ENCODE peak calls at places on chromosomes 16 and 17, in nine cellular contexts. One of them, this sample, is unnamed.

GRCh38 chr17:81025065-81025751 is 9.7 kb upstream of the BAIAP2 start:
- DNase-seq in NCI-H187: no peak
- DNase-seq in activated T-cell treated with anti-CD3 and anti-CD28 coated beads, Interleukin-2, amount 50 U/mL, for 72 hours: no peak
- DNase-seq in mesenteric fat pad: no peak
- DNase-seq in GM12865: no peak
- DNase-seq in OCI-M1: no peak
- DNase-seq in sigmoid colon: peak; percentile 72
- DNase-seq in lung microvascular endothelial cell: no peak
- DNase-seq in aorta: peak; percentile 52
- DNase-seq in this sample: no peak

GRCh38 chr17:64411999-64412771 is 21.5 kb upstream of the PECAM1 start:
- DNase-seq in GM12865: no peak
- DNase-seq in sigmoid colon: peak; percentile 80
- DNase-seq in OCI-M1: peak; percentile 20
- DNase-seq in mesenteric fat pad: no peak
- DNase-seq in NCI-H187: no peak
- DNase-seq in aorta: peak; percentile 84
- DNase-seq in lung microvascular endothelial cell: peak; percentile 63
- DNase-seq in activated T-cell treated with anti-CD3 and anti-CD28 coated beads, Interleukin-2, amount 50 U/mL, for 72 hours: no peak
- DNase-seq in this sample: no peak

GRCh38 chr16:67431077-67431804 is at the start of gene HSD11B2:
- DNase-seq in lung microvascular endothelial cell: peak; percentile 71
- DNase-seq in mesenteric fat pad: no peak
- DNase-seq in activated T-cell treated with anti-CD3 and anti-CD28 coated beads, Interleukin-2, amount 50 U/mL, for 72 hours: peak; percentile 41
- DNase-seq in aorta: peak; percentile 63
- DNase-seq in OCI-M1: peak; percentile 50
- DNase-seq in sigmoid colon: no peak
- DNase-seq in NCI-H187: peak; percentile 62
- DNase-seq in GM12865: no peak
- DNase-seq in this sample: peak; percentile 30

GRCh38 chr16:969508-970378 is 1.0 kb downstream of the LMF1 start:
- DNase-seq in NCI-H187: no peak
- DNase-seq in sigmoid colon: no peak
- DNase-seq in lung microvascular endothelial cell: peak; percentile 29
- DNase-seq in mesenteric fat pad: no peak
- DNase-seq in OCI-M1: no peak
- DNase-seq in GM12865: peak; percentile 9
- DNase-seq in activated T-cell treated with anti-CD3 and anti-CD28 coated beads, Interleukin-2, amount 50 U/mL, for 72 hours: no peak
- DNase-seq in aorta: peak; percentile 65
- DNase-seq in this sample: no peak

GRCh38 chr16:81837312-81837748 is 58.2 kb downstream of the PLCG2 start:
- DNase-seq in aorta: no peak
- DNase-seq in lung microvascular endothelial cell: no peak
- DNase-seq in GM12865: peak; percentile 67
- DNase-seq in sigmoid colon: peak; percentile 50
- DNase-seq in NCI-H187: no peak
- DNase-seq in activated T-cell treated with anti-CD3 and anti-CD28 coated beads, Interleukin-2, amount 50 U/mL, for 72 hours: no peak
- DNase-seq in OCI-M1: no peak
- DNase-seq in mesenteric fat pad: no peak
- DNase-seq in this sample: no peak

GRCh38 chr16:19697756-19698318 is 20.2 kb downstream of the KNOP1 start:
- DNase-seq in NCI-H187: no peak
- DNase-seq in OCI-M1: no peak
- DNase-seq in sigmoid colon: no peak
- DNase-seq in GM12865: no peak
- DNase-seq in lung microvascular endothelial cell: no peak
- DNase-seq in activated T-cell treated with anti-CD3 and anti-CD28 coated beads, Interleukin-2, amount 50 U/mL, for 72 hours: no peak
- DNase-seq in aorta: no peak
- DNase-seq in mesenteric fat pad: no peak
- DNase-seq in this sample: no peak

GRCh38 chr17:39668141-39668924 is at the start of gene PNMT:
- DNase-seq in NCI-H187: peak; percentile 17
- DNase-seq in GM12865: peak; percentile 68
- DNase-seq in mesenteric fat pad: no peak
- DNase-seq in OCI-M1: peak; percentile 83
- DNase-seq in activated T-cell treated with anti-CD3 and anti-CD28 coated beads, Interleukin-2, amount 50 U/mL, for 72 hours: peak; percentile 83
- DNase-seq in lung microvascular endothelial cell: peak; percentile 84
- DNase-seq in aorta: peak; percentile 80
- DNase-seq in sigmoid colon: no peak
- DNase-seq in this sample: peak; percentile 64

GRCh38 chr16:67767953-67768352 is 38.4 kb downstream of the RANBP10 start:
- DNase-seq in NCI-H187: no peak
- DNase-seq in GM12865: peak; percentile 61
- DNase-seq in activated T-cell treated with anti-CD3 and anti-CD28 coated beads, Interleukin-2, amount 50 U/mL, for 72 hours: no peak
- DNase-seq in mesenteric fat pad: no peak
- DNase-seq in aorta: no peak
- DNase-seq in sigmoid colon: no peak
- DNase-seq in lung microvascular endothelial cell: no peak
- DNase-seq in OCI-M1: no peak
- DNase-seq in this sample: no peak

GRCh38 chr16:22648941-22649340 is 138.2 kb downstream of the NPIPB5 start:
- DNase-seq in mesenteric fat pad: no peak
- DNase-seq in activated T-cell treated with anti-CD3 and anti-CD28 coated beads, Interleukin-2, amount 50 U/mL, for 72 hours: no peak
- DNase-seq in NCI-H187: no peak
- DNase-seq in lung microvascular endothelial cell: no peak
- DNase-seq in GM12865: no peak
- DNase-seq in OCI-M1: no peak
- DNase-seq in aorta: no peak
- DNase-seq in sigmoid colon: no peak
- DNase-seq in this sample: no peak

GRCh38 chr17:2892305-2892971 is 96.2 kb downstream of the RAP1GAP2 start:
- DNase-seq in sigmoid colon: no peak
- DNase-seq in mesenteric fat pad: no peak
- DNase-seq in aorta: no peak
- DNase-seq in activated T-cell treated with anti-CD3 and anti-CD28 coated beads, Interleukin-2, amount 50 U/mL, for 72 hours: peak; percentile 33
- DNase-seq in lung microvascular endothelial cell: peak; percentile 4
- DNase-seq in GM12865: peak; percentile 8
- DNase-seq in OCI-M1: no peak
- DNase-seq in NCI-H187: no peak
- DNase-seq in this sample: no peak

GRCh38 chr17:44970136-44970737 is 2.1 kb upstream of the C1QL1 start:
- DNase-seq in mesenteric fat pad: no peak
- DNase-seq in NCI-H187: no peak
- DNase-seq in aorta: peak; percentile 68
- DNase-seq in OCI-M1: no peak
- DNase-seq in lung microvascular endothelial cell: peak; percentile 20
- DNase-seq in sigmoid colon: peak; percentile 89
- DNase-seq in GM12865: no peak
- DNase-seq in activated T-cell treated with anti-CD3 and anti-CD28 coated beads, Interleukin-2, amount 50 U/mL, for 72 hours: peak; percentile 36
- DNase-seq in this sample: peak; percentile 27

GRCh38 chr16:46612121-46612520 is 9.1 kb downstream of the SHCBP1 start:
- DNase-seq in OCI-M1: no peak
- DNase-seq in sigmoid colon: no peak
- DNase-seq in mesenteric fat pad: no peak
- DNase-seq in lung microvascular endothelial cell: no peak
- DNase-seq in NCI-H187: no peak
- DNase-seq in aorta: no peak
- DNase-seq in GM12865: peak; percentile 69
- DNase-seq in activated T-cell treated with anti-CD3 and anti-CD28 coated beads, Interleukin-2, amount 50 U/mL, for 72 hours: no peak
- DNase-seq in this sample: no peak

GRCh38 chr17:29400818-29401217 is 10.7 kb downstream of the TAOK1 start:
- DNase-seq in sigmoid colon: no peak
- DNase-seq in NCI-H187: no peak
- DNase-seq in GM12865: no peak
- DNase-seq in activated T-cell treated with anti-CD3 and anti-CD28 coated beads, Interleukin-2, amount 50 U/mL, for 72 hours: no peak
- DNase-seq in OCI-M1: no peak
- DNase-seq in aorta: no peak
- DNase-seq in lung microvascular endothelial cell: no peak
- DNase-seq in mesenteric fat pad: no peak
- DNase-seq in this sample: no peak

GRCh38 chr17:5131146-5131715 is 15.4 kb downstream of the USP6 start:
- DNase-seq in NCI-H187: no peak
- DNase-seq in GM12865: no peak
- DNase-seq in sigmoid colon: no peak
- DNase-seq in mesenteric fat pad: no peak
- DNase-seq in OCI-M1: no peak
- DNase-seq in lung microvascular endothelial cell: no peak
- DNase-seq in aorta: no peak
- DNase-seq in activated T-cell treated with anti-CD3 and anti-CD28 coated beads, Interleukin-2, amount 50 U/mL, for 72 hours: no peak
- DNase-seq in this sample: no peak

GRCh38 chr17:4786111-4786491 is at the start of gene VMO1:
- DNase-seq in mesenteric fat pad: no peak
- DNase-seq in NCI-H187: no peak
- DNase-seq in sigmoid colon: peak; percentile 74
- DNase-seq in aorta: peak; percentile 64
- DNase-seq in GM12865: no peak
- DNase-seq in activated T-cell treated with anti-CD3 and anti-CD28 coated beads, Interleukin-2, amount 50 U/mL, for 72 hours: no peak
- DNase-seq in lung microvascular endothelial cell: peak; percentile 27
- DNase-seq in OCI-M1: no peak
- DNase-seq in this sample: no peak

GRCh38 chr16:51121850-51122249 is 29.2 kb downstream of the SALL1 start:
- DNase-seq in sigmoid colon: no peak
- DNase-seq in mesenteric fat pad: no peak
- DNase-seq in aorta: no peak
- DNase-seq in OCI-M1: no peak
- DNase-seq in activated T-cell treated with anti-CD3 and anti-CD28 coated beads, Interleukin-2, amount 50 U/mL, for 72 hours: no peak
- DNase-seq in lung microvascular endothelial cell: no peak
- DNase-seq in NCI-H187: no peak
- DNase-seq in GM12865: no peak
- DNase-seq in this sample: no peak

GRCh38 chr16:14502932-14503741 is 126.9 kb downstream of the PARN start:
- DNase-seq in aorta: no peak
- DNase-seq in OCI-M1: peak; percentile 60
- DNase-seq in lung microvascular endothelial cell: no peak
- DNase-seq in sigmoid colon: no peak
- DNase-seq in activated T-cell treated with anti-CD3 and anti-CD28 coated beads, Interleukin-2, amount 50 U/mL, for 72 hours: no peak
- DNase-seq in NCI-H187: no peak
- DNase-seq in mesenteric fat pad: no peak
- DNase-seq in GM12865: peak; percentile 85
- DNase-seq in this sample: no peak

GRCh38 chr17:28720247-28720996 is 637 bp downstream of the RPL23A start:
- DNase-seq in mesenteric fat pad: no peak
- DNase-seq in lung microvascular endothelial cell: no peak
- DNase-seq in activated T-cell treated with anti-CD3 and anti-CD28 coated beads, Interleukin-2, amount 50 U/mL, for 72 hours: peak; percentile 43
- DNase-seq in NCI-H187: no peak
- DNase-seq in aorta: no peak
- DNase-seq in sigmoid colon: no peak
- DNase-seq in OCI-M1: peak; percentile 55
- DNase-seq in GM12865: peak; percentile 66
- DNase-seq in this sample: no peak

GRCh38 chr17:16417896-16418683 is 2.7 kb downstream of the TRPV2 start:
- DNase-seq in sigmoid colon: no peak
- DNase-seq in lung microvascular endothelial cell: peak; percentile 30
- DNase-seq in aorta: no peak
- DNase-seq in OCI-M1: no peak
- DNase-seq in activated T-cell treated with anti-CD3 and anti-CD28 coated beads, Interleukin-2, amount 50 U/mL, for 72 hours: no peak
- DNase-seq in NCI-H187: no peak
- DNase-seq in mesenteric fat pad: no peak
- DNase-seq in GM12865: no peak
- DNase-seq in this sample: no peak

GRCh38 chr16:78240459-78241222 is 141.2 kb downstream of the WWOX start:
- DNase-seq in OCI-M1: no peak
- DNase-seq in GM12865: no peak
- DNase-seq in mesenteric fat pad: no peak
- DNase-seq in aorta: no peak
- DNase-seq in sigmoid colon: no peak
- DNase-seq in lung microvascular endothelial cell: no peak
- DNase-seq in activated T-cell treated with anti-CD3 and anti-CD28 coated beads, Interleukin-2, amount 50 U/mL, for 72 hours: no peak
- DNase-seq in NCI-H187: no peak
- DNase-seq in this sample: no peak

GRCh38 chr17:58693208-58693607 is 806 bp downstream of the RAD51C start:
- DNase-seq in activated T-cell treated with anti-CD3 and anti-CD28 coated beads, Interleukin-2, amount 50 U/mL, for 72 hours: no peak
- DNase-seq in OCI-M1: peak; percentile 37
- DNase-seq in mesenteric fat pad: no peak
- DNase-seq in lung microvascular endothelial cell: no peak
- DNase-seq in sigmoid colon: no peak
- DNase-seq in aorta: no peak
- DNase-seq in NCI-H187: no peak
- DNase-seq in GM12865: peak; percentile 9
- DNase-seq in this sample: no peak

GRCh38 chr16:56119138-56119537 is 72.2 kb upstream of the GNAO1 start:
- DNase-seq in aorta: no peak
- DNase-seq in GM12865: peak; percentile 3
- DNase-seq in activated T-cell treated with anti-CD3 and anti-CD28 coated beads, Interleukin-2, amount 50 U/mL, for 72 hours: no peak
- DNase-seq in sigmoid colon: no peak
- DNase-seq in OCI-M1: peak; percentile 71
- DNase-seq in lung microvascular endothelial cell: no peak
- DNase-seq in NCI-H187: no peak
- DNase-seq in mesenteric fat pad: no peak
- DNase-seq in this sample: no peak

GRCh38 chr16:77849640-77850258 is 61.4 kb downstream of the VAT1L start:
- DNase-seq in sigmoid colon: no peak
- DNase-seq in GM12865: no peak
- DNase-seq in activated T-cell treated with anti-CD3 and anti-CD28 coated beads, Interleukin-2, amount 50 U/mL, for 72 hours: no peak
- DNase-seq in lung microvascular endothelial cell: peak; percentile 26
- DNase-seq in OCI-M1: no peak
- DNase-seq in mesenteric fat pad: no peak
- DNase-seq in aorta: no peak
- DNase-seq in NCI-H187: no peak
- DNase-seq in this sample: no peak

GRCh38 chr16:57462209-57462977 is at the start of gene POLR2C:
- DNase-seq in sigmoid colon: peak; percentile 93
- DNase-seq in activated T-cell treated with anti-CD3 and anti-CD28 coated beads, Interleukin-2, amount 50 U/mL, for 72 hours: peak; percentile 94
- DNase-seq in aorta: peak; percentile 93
- DNase-seq in OCI-M1: peak; percentile 90
- DNase-seq in lung microvascular endothelial cell: peak; percentile 93
- DNase-seq in NCI-H187: peak; percentile 62
- DNase-seq in mesenteric fat pad: peak; percentile 96
- DNase-seq in GM12865: peak; percentile 94
- DNase-seq in this sample: peak; percentile 92

GRCh38 chr16:65012357-65012756 is 109.5 kb downstream of the CDH11 start:
- DNase-seq in activated T-cell treated with anti-CD3 and anti-CD28 coated beads, Interleukin-2, amount 50 U/mL, for 72 hours: no peak
- DNase-seq in OCI-M1: no peak
- DNase-seq in GM12865: no peak
- DNase-seq in mesenteric fat pad: no peak
- DNase-seq in aorta: no peak
- DNase-seq in lung microvascular endothelial cell: no peak
- DNase-seq in NCI-H187: no peak
- DNase-seq in sigmoid colon: no peak
- DNase-seq in this sample: no peak

GRCh38 chr17:81939881-81940385 is 2.8 kb upstream of the PYCR1 start:
- DNase-seq in OCI-M1: no peak
- DNase-seq in activated T-cell treated with anti-CD3 and anti-CD28 coated beads, Interleukin-2, amount 50 U/mL, for 72 hours: no peak
- DNase-seq in sigmoid colon: peak; percentile 71
- DNase-seq in GM12865: no peak
- DNase-seq in aorta: peak; percentile 88
- DNase-seq in lung microvascular endothelial cell: no peak
- DNase-seq in NCI-H187: no peak
- DNase-seq in mesenteric fat pad: no peak
- DNase-seq in this sample: no peak

GRCh38 chr16:50853329-50853728 is 111.4 kb downstream of the CYLD start:
- DNase-seq in aorta: no peak
- DNase-seq in mesenteric fat pad: no peak
- DNase-seq in activated T-cell treated with anti-CD3 and anti-CD28 coated beads, Interleukin-2, amount 50 U/mL, for 72 hours: no peak
- DNase-seq in OCI-M1: no peak
- DNase-seq in NCI-H187: no peak
- DNase-seq in lung microvascular endothelial cell: no peak
- DNase-seq in GM12865: no peak
- DNase-seq in sigmoid colon: no peak
- DNase-seq in this sample: no peak

GRCh38 chr17:11909348-11909747 is 87.9 kb downstream of the ZNF18 start:
- DNase-seq in activated T-cell treated with anti-CD3 and anti-CD28 coated beads, Interleukin-2, amount 50 U/mL, for 72 hours: no peak
- DNase-seq in NCI-H187: no peak
- DNase-seq in OCI-M1: peak; percentile 46
- DNase-seq in mesenteric fat pad: no peak
- DNase-seq in lung microvascular endothelial cell: no peak
- DNase-seq in GM12865: peak; percentile 6
- DNase-seq in sigmoid colon: no peak
- DNase-seq in aorta: no peak
- DNase-seq in this sample: no peak